ENCODE peak calls at places on chromosome 4, in five cellular contexts. Z, L, C, E and G are unnamed samples.

GRCh38 chr4:47122592-47123291 is 91.4 kb downstream of the GABRB1 start:
- DNase-seq in L (peak), E (peak), C (peak), Z (no peak), G (no peak)

GRCh38 chr4:164501074-164501473 is 252.9 kb upstream of the SMIM31 start:
- DNase-seq in L (no peak), C (no peak), E (no peak), Z (no peak), G (no peak)

GRCh38 chr4:581753-582361 is 5.8 kb upstream of the TMEM271 start:
- DNase-seq in C (no peak), E (no peak), L (no peak), Z (no peak), G (no peak)

GRCh38 chr4:108685036-108685686 is 34.8 kb downstream of the OSTC start:
- DNase-seq in L (no peak), Z (no peak), C (no peak), E (no peak), G (no peak)

GRCh38 chr4:18608910-18609525 is 587.5 kb upstream of the LCORL start:
- DNase-seq in C (no peak), Z (no peak), L (no peak), E (no peak), G (no peak)

GRCh38 chr4:158729716-158730559 is 6.7 kb upstream of the PPID start:
- DNase-seq in Z (peak), E (peak), L (peak), C (peak), G (peak)

GRCh38 chr4:99811850-99812249 is 4.8 kb upstream of the DAPP1 start:
- DNase-seq in L (peak), C (peak), E (no peak), Z (no peak), G (no peak)

GRCh38 chr4:174859904-174860303 is 30.9 kb upstream of the GLRA3 start:
- DNase-seq in C (no peak), E (no peak), L (no peak), Z (no peak), G (no peak)

GRCh38 chr4:120692964-120693363 is 229.6 kb downstream of the PRDM5 start:
- DNase-seq in C (no peak), Z (no peak), L (no peak), E (no peak), G (no peak)

GRCh38 chr4:118968006-118968405 is 79.4 kb downstream of the SYNPO2 start:
- DNase-seq in E (peak), L (peak), C (no peak), Z (peak), G (no peak)

GRCh38 chr4:153668647-153669046 is 15.4 kb upstream of the TLR2 start:
- DNase-seq in C (no peak), Z (no peak), L (no peak), E (no peak), G (no peak)

GRCh38 chr4:183540498-183540953 is 35.7 kb downstream of the ING2 start:
- DNase-seq in L (no peak), C (no peak), E (no peak), Z (no peak), G (no peak)